ENCODE peak calls at places on chromosomes 4 and X, in six cellular contexts. V is GM12865, L is fibroblast of mammary gland, G is WERI-Rb-1, A is foreskin fibroblast, Y is BE2C. H is an unnamed sample.

GRCh38 chr4:103499094-103499493 is 220.7 kb downstream of the TACR3 start:
- DNase-seq in V (no peak), L (peak), G (no peak), A (peak), Y (no peak), H (no peak)

GRCh38 chr4:36348403-36348938 is 67.1 kb downstream of the DTHD1 start:
- DNase-seq in V (peak), L (no peak), G (no peak), A (no peak), Y (no peak), H (no peak)

GRCh38 chrX:103356023-103356798 is at the start of gene TCEAL9:
- DNase-seq in V (peak), L (peak), G (peak), A (peak), Y (peak), H (peak)

GRCh38 chr4:16524911-16525574 is 298.8 kb upstream of the TAPT1 start:
- DNase-seq in V (no peak), L (peak), G (no peak), A (peak), Y (no peak), H (peak)

GRCh38 chr4:7310441-7310840 is 118.1 kb downstream of the SORCS2 start:
- DNase-seq in V (no peak), L (no peak), G (no peak), A (no peak), Y (no peak), H (no peak)

GRCh38 chrX:12245650-12246645 is 107.7 kb downstream of the FRMPD4 start:
- DNase-seq in V (no peak), L (peak), G (no peak), A (peak), Y (no peak), H (peak)

GRCh38 chr4:93827272-93827947 is 1.1 kb upstream of the ATOH1 start:
- DNase-seq in V (no peak), L (no peak), G (peak), A (no peak), Y (no peak), H (no peak)

GRCh38 chr4:148790691-148791090 is 348.5 kb upstream of the NR3C2 start:
- DNase-seq in V (no peak), L (peak), G (no peak), A (no peak), Y (no peak), H (no peak)

GRCh38 chr4:113976937-113977855 is 2.3 kb downstream of the ARSJ start:
- DNase-seq in V (no peak), L (peak), G (no peak), A (peak), Y (no peak), H (no peak)

GRCh38 chr4:113974467-113974866 is 5.0 kb downstream of the ARSJ start:
- DNase-seq in V (no peak), L (no peak), G (no peak), A (no peak), Y (no peak), H (no peak)

GRCh38 chr4:113973349-113973748 is 6.1 kb downstream of the ARSJ start:
- DNase-seq in V (no peak), L (no peak), G (no peak), A (no peak), Y (no peak), H (no peak)

GRCh38 chr4:113978105-113978504 is 1.3 kb downstream of the ARSJ start:
- DNase-seq in V (no peak), L (no peak), G (no peak), A (no peak), Y (no peak), H (no peak)

DNA sequence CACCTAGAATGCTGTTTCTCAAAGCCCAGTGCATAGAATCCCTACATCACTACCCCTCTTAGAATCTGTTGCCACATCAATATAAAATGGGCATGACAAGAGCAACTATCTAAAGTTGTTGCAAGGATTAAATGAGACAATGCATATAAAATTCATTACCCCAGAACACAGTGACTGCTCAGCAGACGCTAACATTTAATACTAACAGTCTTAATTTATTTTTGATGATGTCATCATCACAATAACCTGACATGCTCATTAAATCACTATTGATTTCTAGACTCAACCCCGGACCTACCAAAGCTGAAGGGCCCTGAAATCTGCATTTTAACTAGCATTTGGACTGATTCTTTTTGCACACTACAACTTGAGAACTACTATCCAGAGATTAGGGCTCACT is 3.9 kb downstream of the ARSJ start:
- DNase-seq in V (no peak), L (no peak), G (no peak), A (no peak), Y (no peak), H (no peak)
- H3K4me3 ChIP-seq in V (no peak), L (peak), G (no peak), A (peak), Y (no peak), H (peak)

GRCh38 chr4:113801882-113802281 is 40.3 kb upstream of the CAMK2D start:
- DNase-seq in V (no peak), L (no peak), G (no peak), A (no peak), Y (no peak), H (no peak)
- H3K4me3 ChIP-seq in V (no peak), L (no peak), G (no peak), A (no peak), Y (no peak), H (no peak)

GRCh38 chr4:85402371-85402770 is 72.6 kb upstream of the ARHGAP24 start:
- DNase-seq in V (no peak), L (peak), G (no peak), A (peak), Y (no peak), H (peak)

GRCh38 chr4:85393201-85393600 is 81.7 kb upstream of the ARHGAP24 start:
- DNase-seq in V (peak), L (no peak), G (no peak), A (no peak), Y (no peak), H (no peak)

GRCh38 chr4:85399270-85399669 is 75.7 kb upstream of the ARHGAP24 start:
- DNase-seq in V (peak), L (no peak), G (no peak), A (no peak), Y (no peak), H (no peak)

GRCh38 chr4:85398276-85398675 is 76.7 kb upstream of the ARHGAP24 start:
- DNase-seq in V (no peak), L (peak), G (no peak), A (peak), Y (no peak), H (peak)
- H3K4me3 ChIP-seq in V (no peak), L (no peak), G (no peak), A (no peak), Y (no peak), H (no peak)

GRCh38 chrX:46757593-46757992 is 1.3 kb downstream of the SLC9A7 start:
- DNase-seq in V (peak), L (peak), G (no peak), A (peak), Y (no peak), H (no peak)
- H3K4me3 ChIP-seq in V (peak), L (peak), G (no peak), A (peak), Y (no peak), H (peak)

GRCh38 chrX:128020701-128021100 is 31.5 kb downstream of the ACTRT1 start:
- DNase-seq in V (no peak), L (peak), G (no peak), A (no peak), Y (no peak), H (no peak)
- H3K4me3 ChIP-seq in V (no peak), L (no peak), G (no peak), A (no peak), Y (no peak), H (no peak)

GRCh38 chr4:107220976-107221375 is 184.9 kb upstream of the DKK2 start:
- DNase-seq in V (no peak), L (peak), G (no peak), A (peak), Y (no peak), H (no peak)
- H3K4me3 ChIP-seq in V (no peak), L (no peak), G (no peak), A (no peak), Y (no peak), H (no peak)

DNA sequence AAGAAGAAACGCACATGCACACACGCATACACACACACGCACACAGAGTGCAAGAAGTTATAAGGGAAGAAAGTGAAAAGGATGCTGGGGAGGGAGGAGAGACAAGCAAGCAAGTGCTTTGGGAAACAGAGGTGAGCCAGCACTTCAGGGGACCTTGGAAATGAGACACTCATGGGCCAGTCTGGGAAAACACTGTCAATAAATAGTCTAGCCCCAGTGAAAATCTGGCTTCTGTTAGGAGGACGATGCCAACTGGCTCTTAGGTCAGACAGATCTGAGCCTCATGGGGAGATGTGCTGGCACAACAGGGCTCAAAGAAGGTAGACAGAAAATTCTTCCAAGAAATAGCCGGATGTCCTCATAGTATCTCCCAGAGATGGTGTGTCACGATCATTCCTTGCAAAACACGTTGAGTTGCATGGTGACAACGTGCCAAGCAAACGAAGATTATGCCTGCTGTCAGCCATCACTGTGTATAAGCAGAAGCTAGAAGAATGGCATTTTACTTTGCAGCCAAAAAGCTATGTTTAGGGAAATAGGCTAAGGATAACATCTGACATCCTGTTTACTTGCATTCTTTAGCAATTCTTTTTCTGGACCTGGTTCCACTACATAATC is 557 bp upstream of the ARHGEF6 start:
- DNase-seq in V (no peak), L (peak), G (no peak), A (peak), Y (no peak), H (no peak)
- H3K4me3 ChIP-seq in V (peak), L (no peak), G (no peak), A (peak), Y (peak), H (no peak)

GRCh38 chr4:81032174-81032551 is 1.7 kb downstream of the BMP3 start:
- DNase-seq in V (no peak), L (no peak), G (no peak), A (peak), Y (no peak), H (no peak)
- H3K4me3 ChIP-seq in V (no peak), L (no peak), G (no peak), A (no peak), Y (no peak), H (no peak)

DNA sequence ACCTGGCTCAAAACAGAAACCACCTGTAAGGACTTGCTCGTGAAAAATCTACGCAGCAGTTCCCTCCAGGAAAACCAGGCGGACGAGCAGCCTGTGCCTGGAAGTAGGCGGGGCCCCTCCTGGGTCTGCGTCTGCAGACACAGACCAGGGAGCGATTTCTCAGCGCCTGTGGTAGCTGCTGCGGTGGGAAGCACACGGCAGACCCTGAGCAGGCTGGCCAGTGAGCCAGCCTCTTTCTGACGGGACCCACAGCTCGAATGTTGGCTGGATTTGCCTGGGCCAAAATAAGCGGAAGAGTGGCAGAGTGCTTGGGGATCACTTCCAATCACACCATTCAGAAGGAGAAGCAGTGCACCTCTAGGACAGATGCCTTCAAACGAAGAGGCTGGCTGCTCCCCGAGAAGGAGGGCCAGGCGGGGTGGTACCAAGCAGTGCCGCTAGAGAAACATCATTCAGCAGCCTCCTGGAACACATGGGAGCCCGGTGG is 86.0 kb downstream of the GATB start:
- DNase-seq in V (no peak), L (peak), G (peak), A (peak), Y (peak), H (no peak)
- H3K4me3 ChIP-seq in V (no peak), L (no peak), G (peak), A (no peak), Y (peak), H (no peak)